ENCODE peak calls at places on chromosomes 12 and 14, in six cellular contexts. One of them, this sample, is unnamed.

GRCh38 chr14:32374155-32374554 is 45.1 kb downstream of the AKAP6 start:
- ATAC-seq in GM12878: no peak
- ATAC-seq in HepG2: no peak
- ATAC-seq in upper lobe of left lung: no peak
- ATAC-seq in K562: no peak
- ATAC-seq in A549: no peak
- ATAC-seq in this sample: no peak

GRCh38 chr14:51821822-51822221 is 38.6 kb upstream of the GNG2 start:
- ATAC-seq in GM12878: no peak
- ATAC-seq in K562: no peak
- ATAC-seq in upper lobe of left lung: no peak
- ATAC-seq in A549: no peak
- ATAC-seq in HepG2: no peak
- ATAC-seq in this sample: no peak

GRCh38 chr12:121908702-121909101 is 9.7 kb upstream of the CFAP251 start:
- ATAC-seq in upper lobe of left lung: no peak
- ATAC-seq in K562: peak; percentile 27
- ATAC-seq in A549: no peak
- ATAC-seq in HepG2: peak; percentile 35
- ATAC-seq in GM12878: no peak
- ATAC-seq in this sample: no peak

GRCh38 chr12:15886372-15887042 is 4.3 kb downstream of the STRAP start:
- ATAC-seq in GM12878: no peak
- ATAC-seq in upper lobe of left lung: no peak
- ATAC-seq in A549: no peak
- ATAC-seq in HepG2: no peak
- ATAC-seq in K562: no peak
- ATAC-seq in this sample: no peak

GRCh38 chr12:89364058-89364457 is 11.8 kb upstream of the DUSP6 start:
- ATAC-seq in HepG2: no peak
- ATAC-seq in GM12878: no peak
- ATAC-seq in K562: no peak
- ATAC-seq in A549: no peak
- ATAC-seq in upper lobe of left lung: no peak
- ATAC-seq in this sample: no peak

GRCh38 chr12:26077915-26078314 is 46.9 kb downstream of the BHLHE41 start:
- ATAC-seq in HepG2: no peak
- ATAC-seq in A549: no peak
- ATAC-seq in GM12878: no peak
- ATAC-seq in K562: no peak
- ATAC-seq in upper lobe of left lung: no peak
- ATAC-seq in this sample: no peak

GRCh38 chr12:103745962-103746361 is 95.1 kb downstream of the NT5DC3 start:
- ATAC-seq in K562: peak; percentile 51
- ATAC-seq in GM12878: no peak
- ATAC-seq in A549: peak; percentile 54
- ATAC-seq in HepG2: peak; percentile 67
- ATAC-seq in upper lobe of left lung: no peak
- ATAC-seq in this sample: no peak

GRCh38 chr12:113347-113746 is 46.8 kb downstream of the IQSEC3 start:
- ATAC-seq in GM12878: no peak
- ATAC-seq in K562: no peak
- ATAC-seq in upper lobe of left lung: no peak
- ATAC-seq in A549: no peak
- ATAC-seq in HepG2: no peak
- ATAC-seq in this sample: no peak

GRCh38 chr12:56477521-56478225 is 9.3 kb downstream of the SPRYD4 start:
- ATAC-seq in HepG2: no peak
- ATAC-seq in K562: peak; percentile 44
- ATAC-seq in GM12878: peak; percentile 67
- ATAC-seq in upper lobe of left lung: no peak
- ATAC-seq in A549: no peak
- ATAC-seq in this sample: no peak

DNA sequence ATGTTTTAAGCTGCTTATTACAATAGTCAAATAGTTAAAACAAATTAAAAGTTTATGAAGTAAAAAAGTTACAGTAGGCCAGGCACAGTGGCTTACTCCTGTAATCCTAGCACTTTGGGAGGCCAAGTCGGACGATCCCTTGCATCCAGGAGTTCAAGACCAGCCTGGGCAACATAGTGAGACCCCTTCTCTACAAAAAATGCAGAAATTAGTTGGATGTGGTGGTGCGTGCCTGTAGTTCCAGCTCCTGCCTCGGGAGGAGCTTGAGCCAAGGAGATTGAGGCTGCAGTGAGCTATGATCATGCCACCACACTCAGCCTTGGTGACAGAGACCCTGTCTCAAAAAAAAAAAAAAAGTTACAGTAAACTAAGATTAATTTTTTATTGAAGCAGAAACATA is 142.6 kb downstream of the MIPOL1 start:
- ATAC-seq in GM12878: no peak
- ATAC-seq in HepG2: peak; percentile 97
- ATAC-seq in upper lobe of left lung: no peak
- ATAC-seq in A549: no peak
- ATAC-seq in K562: peak; percentile 87
- ATAC-seq in this sample: no peak
- TF ChIP-seq CTCF in GM12878: no peak
- TF ChIP-seq CTCF in HepG2: peak; percentile 64
- TF ChIP-seq CTCF in upper lobe of left lung: no peak
- TF ChIP-seq CTCF in A549: no peak
- TF ChIP-seq CTCF in K562: no peak
- TF ChIP-seq CTCF in this sample: no peak

GRCh38 chr14:25046301-25046943 is 3.5 kb downstream of the STXBP6 start:
- ATAC-seq in HepG2: no peak
- ATAC-seq in upper lobe of left lung: no peak
- ATAC-seq in GM12878: no peak
- ATAC-seq in A549: no peak
- ATAC-seq in K562: no peak
- ATAC-seq in this sample: no peak
- TF ChIP-seq EP300 in HepG2: no peak
- TF ChIP-seq EP300 in upper lobe of left lung: no peak
- TF ChIP-seq EP300 in GM12878: no peak
- TF ChIP-seq EP300 in A549: no peak
- TF ChIP-seq EP300 in K562: peak; percentile 15
- TF ChIP-seq EP300 in this sample: no peak

GRCh38 chr12:6946920-6947374 is 3.1 kb downstream of the C12orf57 start:
- ATAC-seq in HepG2: peak; percentile 0
- ATAC-seq in A549: no peak
- ATAC-seq in K562: no peak
- ATAC-seq in upper lobe of left lung: no peak
- ATAC-seq in GM12878: no peak
- ATAC-seq in this sample: no peak

GRCh38 chr12:6947615-6948014 is 3.5 kb upstream of the PTPN6 start:
- ATAC-seq in GM12878: no peak
- ATAC-seq in K562: no peak
- ATAC-seq in HepG2: no peak
- ATAC-seq in A549: no peak
- ATAC-seq in upper lobe of left lung: no peak
- ATAC-seq in this sample: no peak

GRCh38 chr12:6950401-6950801 is 755 bp upstream of the PTPN6 start:
- ATAC-seq in HepG2: no peak
- ATAC-seq in upper lobe of left lung: no peak
- ATAC-seq in A549: no peak
- ATAC-seq in K562: peak; percentile 36
- ATAC-seq in GM12878: no peak
- ATAC-seq in this sample: no peak

GRCh38 chr12:6950944-6951540 is at the start of gene PTPN6:
- ATAC-seq in K562: no peak
- ATAC-seq in HepG2: no peak
- ATAC-seq in A549: no peak
- ATAC-seq in upper lobe of left lung: peak; percentile 72
- ATAC-seq in GM12878: peak; percentile 54
- ATAC-seq in this sample: peak; percentile 16

GRCh38 chr12:6949063-6949594 is 2.0 kb upstream of the PTPN6 start:
- ATAC-seq in HepG2: no peak
- ATAC-seq in GM12878: no peak
- ATAC-seq in K562: no peak
- ATAC-seq in A549: no peak
- ATAC-seq in upper lobe of left lung: no peak
- ATAC-seq in this sample: no peak
- TF ChIP-seq CTCF in HepG2: no peak
- TF ChIP-seq CTCF in GM12878: peak; percentile 54
- TF ChIP-seq CTCF in K562: no peak
- TF ChIP-seq CTCF in A549: no peak
- TF ChIP-seq CTCF in upper lobe of left lung: no peak
- TF ChIP-seq CTCF in this sample: no peak

GRCh38 chr14:35819591-35820540 is 6.3 kb upstream of the BRMS1L start:
- ATAC-seq in HepG2: no peak
- ATAC-seq in K562: no peak
- ATAC-seq in upper lobe of left lung: no peak
- ATAC-seq in GM12878: no peak
- ATAC-seq in A549: no peak
- ATAC-seq in this sample: no peak
- TF ChIP-seq EP300 in HepG2: no peak
- TF ChIP-seq EP300 in K562: no peak
- TF ChIP-seq EP300 in upper lobe of left lung: no peak
- TF ChIP-seq EP300 in GM12878: no peak
- TF ChIP-seq EP300 in A549: no peak
- TF ChIP-seq EP300 in this sample: no peak

GRCh38 chr12:24415934-24416333 is 466.5 kb upstream of the SOX5 start:
- ATAC-seq in HepG2: no peak
- ATAC-seq in GM12878: no peak
- ATAC-seq in K562: no peak
- ATAC-seq in A549: no peak
- ATAC-seq in upper lobe of left lung: no peak
- ATAC-seq in this sample: no peak
- TF ChIP-seq CTCF in HepG2: no peak
- TF ChIP-seq CTCF in GM12878: no peak
- TF ChIP-seq CTCF in K562: no peak
- TF ChIP-seq CTCF in A549: no peak
- TF ChIP-seq CTCF in upper lobe of left lung: no peak
- TF ChIP-seq CTCF in this sample: no peak

DNA sequence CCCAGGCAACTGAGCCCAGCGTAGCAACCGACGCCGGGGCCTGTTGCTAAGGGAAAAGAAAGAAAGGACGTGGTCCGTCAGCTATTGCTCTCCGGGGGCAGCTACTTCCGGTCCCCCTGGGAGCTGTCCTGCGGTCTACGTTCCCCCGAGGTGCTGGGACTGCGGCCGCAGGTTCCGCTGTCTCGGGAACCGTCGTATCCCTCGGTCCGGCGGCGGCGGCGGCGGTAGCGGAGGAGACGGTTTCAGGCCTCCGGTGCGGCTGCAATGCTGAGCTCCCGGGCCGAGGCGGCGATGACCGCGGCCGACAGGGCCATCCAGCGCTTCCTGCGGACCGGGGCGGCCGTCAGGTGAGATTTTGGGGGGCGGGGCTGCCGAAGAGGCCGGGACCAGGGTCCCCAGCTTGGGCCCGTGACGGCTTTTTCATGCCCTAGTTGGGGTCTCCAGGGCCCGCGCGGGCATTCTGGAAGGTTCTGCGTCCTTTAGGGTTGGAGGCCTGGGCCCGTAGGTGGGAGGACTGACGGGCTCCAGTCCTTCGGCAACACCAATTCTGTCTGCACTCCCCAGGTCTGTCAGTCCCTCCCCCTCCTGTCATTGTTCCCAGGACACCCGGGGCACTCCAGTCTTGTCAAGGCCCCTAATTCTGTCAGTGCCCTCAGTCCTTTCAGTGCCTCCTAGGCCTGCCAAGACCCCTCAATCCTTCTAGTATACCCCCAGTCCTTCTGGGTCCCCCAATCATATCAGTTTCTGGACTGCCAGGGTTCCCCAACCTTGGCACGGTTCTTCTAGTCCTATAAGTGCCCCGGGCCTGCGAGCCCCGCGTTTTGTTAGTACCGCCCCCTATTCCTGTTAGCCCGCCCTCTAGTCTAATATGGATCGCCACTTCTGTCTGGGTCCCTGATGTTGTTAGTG is at the start of gene USP30:
- ATAC-seq in upper lobe of left lung: peak; percentile 98
- ATAC-seq in K562: peak; percentile 91
- ATAC-seq in HepG2: peak; percentile 90
- ATAC-seq in GM12878: peak; percentile 84
- ATAC-seq in A549: peak; percentile 94
- ATAC-seq in this sample: peak; percentile 96
- TF ChIP-seq EP300 in upper lobe of left lung: no peak
- TF ChIP-seq EP300 in K562: peak; percentile 14
- TF ChIP-seq EP300 in HepG2: no peak
- TF ChIP-seq EP300 in GM12878: no peak
- TF ChIP-seq EP300 in A549: no peak
- TF ChIP-seq EP300 in this sample: no peak

GRCh38 chr12:109500406-109501185 is 23.2 kb downstream of the UBE3B start:
- ATAC-seq in K562: no peak
- ATAC-seq in GM12878: no peak
- ATAC-seq in upper lobe of left lung: no peak
- ATAC-seq in HepG2: no peak
- ATAC-seq in A549: no peak
- ATAC-seq in this sample: no peak

GRCh38 chr12:109503611-109504010 is 26.2 kb downstream of the UBE3B start:
- ATAC-seq in upper lobe of left lung: no peak
- ATAC-seq in A549: no peak
- ATAC-seq in K562: no peak
- ATAC-seq in HepG2: no peak
- ATAC-seq in GM12878: no peak
- ATAC-seq in this sample: no peak

GRCh38 chr12:109501299-109501698 is 23.9 kb downstream of the UBE3B start:
- ATAC-seq in A549: no peak
- ATAC-seq in GM12878: no peak
- ATAC-seq in HepG2: no peak
- ATAC-seq in K562: no peak
- ATAC-seq in upper lobe of left lung: no peak
- ATAC-seq in this sample: no peak

GRCh38 chr12:109502332-109502731 is 24.9 kb downstream of the UBE3B start:
- ATAC-seq in K562: no peak
- ATAC-seq in GM12878: no peak
- ATAC-seq in A549: no peak
- ATAC-seq in upper lobe of left lung: no peak
- ATAC-seq in HepG2: no peak
- ATAC-seq in this sample: no peak

GRCh38 chr12:109504068-109504467 is 26.6 kb downstream of the UBE3B start:
- ATAC-seq in HepG2: no peak
- ATAC-seq in K562: no peak
- ATAC-seq in upper lobe of left lung: no peak
- ATAC-seq in A549: no peak
- ATAC-seq in GM12878: no peak
- ATAC-seq in this sample: no peak
- TF ChIP-seq CTCF in HepG2: no peak
- TF ChIP-seq CTCF in K562: no peak
- TF ChIP-seq CTCF in upper lobe of left lung: no peak
- TF ChIP-seq CTCF in A549: no peak
- TF ChIP-seq CTCF in GM12878: no peak
- TF ChIP-seq CTCF in this sample: no peak